ENCODE peak calls at places on chromosomes 5 and 9, in nine cellular contexts. R is GM23338, H is IMR-90, M is mucosa of descending colon, F is nephron progenitor cell, A is heart left ventricle, Q is Calu3, B is neural progenitor cell, G is lower leg skin. X is an unnamed sample.

GRCh38 chr9:14485366-14485765 is 171.4 kb upstream of the NFIB start:
- DNase-seq in A (no peak), F (no peak), B (no peak), M (no peak), Q (no peak), G (no peak), H (peak), R (no peak), X (no peak)

GRCh38 chr5:113749334-113749733 is 235.8 kb downstream of the YTHDC2 start:
- DNase-seq in M (no peak), F (no peak), R (peak), A (no peak), G (no peak), B (no peak), Q (peak), H (no peak), X (no peak)

GRCh38 chr5:171543486-171543885 is 124.0 kb downstream of the FGF18 start:
- DNase-seq in R (no peak), H (peak), Q (no peak), F (no peak), A (no peak), B (no peak), M (no peak), G (no peak), X (no peak)

GRCh38 chr5:137486707-137487106 is 12.4 kb downstream of the SPOCK1 start:
- DNase-seq in F (no peak), G (no peak), R (no peak), M (no peak), H (peak), Q (no peak), A (no peak), B (no peak), X (no peak)

GRCh38 chr5:127705120-127705892 is 2.1 kb downstream of the CCDC192 start:
- DNase-seq in H (peak), G (no peak), B (no peak), F (no peak), Q (peak), R (peak), A (no peak), M (no peak), X (no peak)

GRCh38 chr9:14014209-14014608 is 299.7 kb downstream of the NFIB start:
- DNase-seq in M (no peak), R (no peak), B (no peak), G (no peak), Q (no peak), F (no peak), H (no peak), A (no peak), X (no peak)

GRCh38 chr9:97802276-97802675 is 50.8 kb upstream of the FOXE1 start:
- DNase-seq in G (no peak), A (no peak), B (no peak), M (no peak), Q (peak), F (no peak), R (no peak), H (peak), X (no peak)

GRCh38 chr5:177448244-177448950 is 1.8 kb downstream of the PRR7 start:
- DNase-seq in Q (no peak), F (no peak), B (no peak), R (no peak), M (no peak), H (no peak), G (no peak), A (no peak), X (no peak)

GRCh38 chr5:77431719-77432118 is 60.4 kb downstream of the WDR41 start:
- DNase-seq in F (no peak), A (no peak), R (no peak), H (peak), B (no peak), G (no peak), M (no peak), Q (no peak), X (no peak)

GRCh38 chr9:125544474-125544873 is 162.5 kb downstream of the MAPKAP1 start:
- DNase-seq in M (no peak), Q (no peak), G (no peak), B (no peak), R (no peak), A (no peak), F (no peak), H (no peak), X (no peak)

GRCh38 chr5:65062684-65063083 is 294.0 kb downstream of the CWC27 start:
- DNase-seq in B (no peak), G (peak), M (peak), A (no peak), F (no peak), H (peak), Q (no peak), R (no peak), X (no peak)

GRCh38 chr9:115943591-115944165 is 209.9 kb upstream of the PAPPA start:
- DNase-seq in R (no peak), F (no peak), H (no peak), B (no peak), A (no peak), M (no peak), Q (no peak), G (no peak), X (no peak)

GRCh38 chr5:170633235-170634041 is 129.6 kb downstream of the KCNIP1 start:
- DNase-seq in G (peak), R (peak), H (peak), A (no peak), B (peak), M (peak), Q (peak), F (peak), X (no peak)

GRCh38 chr5:1341863-1342262 is 3.0 kb downstream of the CLPTM1L start:
- DNase-seq in M (peak), F (no peak), H (no peak), Q (no peak), G (no peak), R (no peak), B (no peak), A (no peak), X (no peak)

GRCh38 chr9:83475741-83476140 is 62.5 kb downstream of the FRMD3 start:
- DNase-seq in F (no peak), Q (no peak), B (no peak), M (no peak), R (no peak), H (no peak), A (no peak), G (no peak), X (no peak)

GRCh38 chr9:4334439-4334838 is 34.6 kb upstream of the GLIS3 start:
- DNase-seq in M (peak), H (peak), A (no peak), F (no peak), B (no peak), R (peak), Q (peak), G (no peak), X (no peak)

GRCh38 chr9:109319631-109320233 is 1.1 kb downstream of the EPB41L4B start:
- DNase-seq in Q (no peak), A (no peak), H (no peak), G (no peak), B (peak), F (peak), M (no peak), R (peak), X (peak)

GRCh38 chr5:177113566-177114424 is 19.8 kb upstream of the NSD1 start:
- DNase-seq in H (peak), B (peak), F (peak), Q (peak), A (peak), G (peak), M (peak), R (peak), X (peak)

GRCh38 chr5:93586948-93587918 is 4.2 kb downstream of the NR2F1 start:
- DNase-seq in B (peak), H (peak), A (no peak), R (peak), G (no peak), Q (no peak), M (no peak), F (no peak), X (peak)

GRCh38 chr9:111037744-111038335 is 430 bp downstream of the LPAR1 start:
- DNase-seq in B (peak), G (no peak), R (peak), M (peak), A (peak), H (peak), Q (peak), F (peak), X (peak)

GRCh38 chr9:129752915-129753724 is at the start of gene PTGES:
- DNase-seq in Q (peak), B (peak), R (peak), G (peak), F (peak), H (peak), M (peak), A (peak), X (peak)

GRCh38 chr5:172837640-172838039 is 3.6 kb downstream of the ERGIC1 start:
- DNase-seq in G (no peak), Q (peak), H (no peak), M (peak), F (no peak), B (no peak), R (no peak), A (no peak), X (no peak)

DNA sequence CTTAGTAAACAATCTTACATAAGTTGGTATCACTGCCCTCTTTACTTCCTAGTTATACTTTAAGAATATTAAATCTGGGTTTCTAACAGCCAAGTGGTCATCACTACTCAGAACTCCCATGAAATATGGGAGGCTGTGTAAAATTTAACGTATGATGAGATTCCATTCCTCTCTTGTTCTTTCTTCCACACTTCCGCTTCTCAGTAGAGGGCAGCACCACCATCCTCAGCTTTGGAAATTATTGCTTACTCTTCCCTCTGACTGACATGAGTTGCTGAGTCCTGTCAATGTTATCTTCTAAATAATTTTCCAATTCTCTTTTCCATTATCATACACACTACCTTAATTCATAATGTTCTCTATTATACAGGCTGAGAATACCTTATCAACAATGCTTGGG is 194.0 kb downstream of the RFX3 start:
- DNase-seq in Q (peak), H (no peak), R (peak), A (no peak), F (no peak), M (peak), B (peak), G (no peak), X (peak)
- TF ChIP-seq CTCF in Q (no peak), H (no peak), R (peak), A (peak), F (peak), M (no peak), B (peak), G (no peak), X (no peak)

GRCh38 chr5:140261403-140262171 is 41.3 kb downstream of the PFDN1 start:
- DNase-seq in B (no peak), Q (peak), H (peak), M (peak), A (no peak), R (no peak), F (no peak), G (peak), X (no peak)
- TF ChIP-seq CTCF in B (no peak), Q (no peak), H (no peak), M (no peak), A (peak), R (no peak), F (no peak), G (no peak), X (no peak)

DNA sequence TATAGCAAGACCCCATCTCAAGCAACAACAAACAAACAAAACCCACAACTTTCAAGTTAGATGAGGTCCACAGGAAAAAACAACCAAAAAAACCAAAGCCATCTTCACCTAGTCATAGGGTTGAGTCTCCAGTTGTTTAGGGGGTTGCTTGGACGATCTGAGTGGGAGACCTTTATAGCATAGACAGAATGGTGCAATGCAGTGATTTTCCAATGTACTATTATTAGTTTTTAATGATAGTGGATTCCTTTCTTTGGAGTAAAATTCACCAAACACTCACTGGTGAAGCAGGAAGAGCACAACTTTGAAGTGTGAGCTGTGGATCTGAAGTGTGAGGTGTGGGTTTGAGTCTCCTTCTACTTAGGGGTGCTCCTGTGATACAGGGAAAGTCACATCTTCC is 67.0 kb upstream of the KLF9 start:
- DNase-seq in Q (no peak), F (no peak), H (no peak), G (no peak), R (no peak), M (no peak), A (no peak), B (no peak), X (no peak)
- TF ChIP-seq CTCF in Q (no peak), F (no peak), H (no peak), G (no peak), R (no peak), M (no peak), A (no peak), B (no peak), X (no peak)

GRCh38 chr5:142981886-142982820 is 212.0 kb downstream of the ARHGAP26 start:
- DNase-seq in R (peak), B (peak), G (no peak), Q (peak), H (peak), F (no peak), M (peak), A (peak), X (no peak)

GRCh38 chr5:142984016-142984415 is 213.8 kb downstream of the ARHGAP26 start:
- DNase-seq in R (no peak), H (peak), B (peak), F (no peak), G (no peak), Q (no peak), A (no peak), M (no peak), X (no peak)

GRCh38 chr5:142981475-142981874 is 211.3 kb downstream of the ARHGAP26 start:
- DNase-seq in Q (no peak), H (no peak), B (peak), F (no peak), G (no peak), R (no peak), A (no peak), M (no peak), X (no peak)

GRCh38 chr5:142984525-142984924 is 214.3 kb downstream of the ARHGAP26 start:
- DNase-seq in R (no peak), Q (no peak), G (no peak), B (no peak), H (no peak), M (no peak), F (no peak), A (no peak), X (no peak)

DNA sequence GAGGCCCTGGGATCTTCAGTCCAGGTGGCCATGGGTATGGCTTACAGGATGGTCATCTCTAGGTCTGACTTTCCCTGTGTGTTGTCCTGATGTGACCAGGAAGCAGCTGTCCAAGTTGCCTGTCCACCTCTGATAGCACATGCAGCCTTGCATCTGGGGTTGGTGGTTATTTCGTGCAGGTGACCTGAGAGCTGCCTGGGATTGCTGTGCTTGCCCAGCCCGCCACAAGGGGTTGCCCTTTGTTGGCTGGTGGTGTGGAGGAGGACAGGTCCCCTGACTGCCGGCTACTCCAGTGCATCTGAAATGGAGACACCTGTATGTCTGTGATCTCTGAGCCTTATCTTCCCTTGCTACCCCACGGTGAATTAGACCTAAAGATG is 212.6 kb downstream of the ARHGAP26 start:
- DNase-seq in M (no peak), A (no peak), R (peak), H (no peak), Q (peak), F (no peak), B (peak), G (no peak), X (no peak)
- TF ChIP-seq CTCF in M (no peak), A (no peak), R (peak), H (no peak), Q (no peak), F (no peak), B (peak), G (no peak), X (no peak)

GRCh38 chr9:94029932-94030317 is 54.3 kb upstream of the PTPDC1 start:
- DNase-seq in B (no peak), G (no peak), H (no peak), R (no peak), A (no peak), F (no peak), M (no peak), Q (no peak), X (no peak)
- TF ChIP-seq CTCF in B (no peak), G (no peak), H (no peak), R (no peak), A (no peak), F (no peak), M (no peak), Q (no peak), X (no peak)

DNA sequence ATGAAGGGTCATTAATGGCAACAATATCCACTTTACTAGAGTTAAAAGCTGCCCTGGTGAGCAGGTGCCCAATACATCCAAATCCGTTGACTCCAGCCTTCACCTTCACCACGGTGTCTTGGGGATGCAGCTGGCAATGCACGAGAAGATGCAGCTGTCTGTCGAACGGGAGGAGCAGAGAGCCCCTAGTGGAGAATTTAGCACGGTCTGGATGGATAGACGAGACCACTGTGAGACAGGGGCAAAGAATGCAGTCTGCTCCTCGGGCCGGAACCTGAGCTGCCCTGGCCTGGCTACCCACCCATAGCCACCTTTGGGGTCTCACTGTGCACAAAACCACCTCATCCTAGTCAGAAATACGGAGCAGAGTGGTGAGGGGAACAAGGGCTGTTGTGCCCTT is 35.1 kb downstream of the ADRA1B start:
- DNase-seq in M (no peak), Q (no peak), A (no peak), B (peak), R (peak), G (no peak), H (peak), F (peak), X (peak)
- TF ChIP-seq CTCF in M (no peak), Q (no peak), A (no peak), B (peak), R (peak), G (no peak), H (peak), F (peak), X (peak)

DNA sequence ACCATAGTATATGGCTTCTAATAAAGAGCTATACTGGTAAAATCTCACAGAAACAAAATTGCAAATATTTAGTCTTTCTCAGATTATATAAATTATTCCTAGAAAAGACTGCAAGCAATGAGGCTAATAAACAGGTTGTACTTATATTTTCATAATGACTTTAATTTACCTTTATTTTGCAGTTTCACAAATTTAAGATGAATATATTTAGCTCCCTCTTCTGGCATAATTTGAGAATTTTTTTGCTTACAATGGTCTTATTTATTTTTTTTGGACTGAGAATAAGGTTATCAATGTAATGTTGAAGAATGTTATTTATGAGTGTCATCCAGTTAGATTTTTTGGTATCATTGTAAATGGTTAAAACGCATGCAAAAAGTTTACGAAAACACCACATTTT is 56.7 kb downstream of the PIK3R1 start:
- DNase-seq in M (no peak), A (no peak), G (no peak), F (no peak), B (no peak), R (no peak), Q (no peak), H (peak), X (no peak)
- TF ChIP-seq CTCF in M (no peak), A (peak), G (no peak), F (no peak), B (peak), R (no peak), Q (no peak), H (peak), X (peak)

GRCh38 chr5:111072949-111073682 is 1.6 kb downstream of the TSLP start:
- DNase-seq in A (peak), H (peak), G (peak), Q (peak), F (peak), B (peak), M (peak), R (peak), X (peak)
- TF ChIP-seq CTCF in A (peak), H (no peak), G (no peak), Q (no peak), F (peak), B (no peak), M (no peak), R (no peak), X (no peak)

GRCh38 chr5:3382782-3383181 is 212.8 kb upstream of the IRX1 start:
- DNase-seq in R (no peak), H (no peak), A (no peak), F (no peak), M (no peak), G (no peak), Q (no peak), B (no peak), X (no peak)

GRCh38 chr5:3386676-3387075 is 209.0 kb upstream of the IRX1 start:
- DNase-seq in G (no peak), M (no peak), B (no peak), R (no peak), A (no peak), Q (no peak), H (no peak), F (no peak), X (no peak)

GRCh38 chr5:3384531-3384930 is 211.1 kb upstream of the IRX1 start:
- DNase-seq in A (no peak), B (no peak), R (no peak), F (no peak), H (no peak), M (no peak), G (no peak), Q (no peak), X (no peak)

GRCh38 chr5:3389471-3390026 is 206.1 kb upstream of the IRX1 start:
- DNase-seq in M (no peak), F (no peak), Q (no peak), G (no peak), A (no peak), R (peak), B (peak), H (no peak), X (peak)

GRCh38 chr5:3385874-3386536 is 209.6 kb upstream of the IRX1 start:
- DNase-seq in G (no peak), B (no peak), M (no peak), H (no peak), A (no peak), R (no peak), Q (no peak), F (no peak), X (no peak)
- TF ChIP-seq CTCF in G (no peak), B (no peak), M (no peak), H (no peak), A (no peak), R (no peak), Q (no peak), F (no peak), X (no peak)

X was measured in glutamatergic neuron.